ENCODE peak calls at places on chromosomes 1 and 21, in seven cellular contexts. One of them, this sample, is unnamed.

GRCh38 chr1:221961532-221962292 is 219.8 kb upstream of the DUSP10 start:
- DNase-seq in stimulated activated CD4-positive, alpha-beta T cell treated with anti-CD3 and anti-CD28 coated beads, TNF-alpha, amount 100 ng/mL, for 48 hours: peak
- DNase-seq in adrenal gland: peak
- DNase-seq in activated CD4-positive, alpha-beta T cell treated with anti-CD3 and anti-CD28 coated beads, Interleukin-2, amount 10 ng/mL, durations not matched to agents 7 days and 5 days: peak
- DNase-seq in NCI-H226: no peak
- DNase-seq in ovary: no peak
- DNase-seq in epithelial cell of esophagus: peak
- DNase-seq in this sample: peak

GRCh38 chr1:25073640-25074270 is 143.7 kb upstream of the RUNX3 start:
- DNase-seq in stimulated activated CD4-positive, alpha-beta T cell treated with anti-CD3 and anti-CD28 coated beads, TNF-alpha, amount 100 ng/mL, for 48 hours: no peak
- DNase-seq in adrenal gland: no peak
- DNase-seq in activated CD4-positive, alpha-beta T cell treated with anti-CD3 and anti-CD28 coated beads, Interleukin-2, amount 10 ng/mL, durations not matched to agents 7 days and 5 days: no peak
- DNase-seq in NCI-H226: no peak
- DNase-seq in ovary: no peak
- DNase-seq in epithelial cell of esophagus: no peak
- DNase-seq in this sample: no peak

GRCh38 chr1:168512864-168513595 is 30.8 kb downstream of the XCL2 start:
- DNase-seq in stimulated activated CD4-positive, alpha-beta T cell treated with anti-CD3 and anti-CD28 coated beads, TNF-alpha, amount 100 ng/mL, for 48 hours: no peak
- DNase-seq in adrenal gland: no peak
- DNase-seq in activated CD4-positive, alpha-beta T cell treated with anti-CD3 and anti-CD28 coated beads, Interleukin-2, amount 10 ng/mL, durations not matched to agents 7 days and 5 days: peak
- DNase-seq in NCI-H226: no peak
- DNase-seq in ovary: no peak
- DNase-seq in epithelial cell of esophagus: no peak
- DNase-seq in this sample: peak

GRCh38 chr1:77040817-77041216 is 173.5 kb downstream of the ST6GALNAC5 start:
- DNase-seq in stimulated activated CD4-positive, alpha-beta T cell treated with anti-CD3 and anti-CD28 coated beads, TNF-alpha, amount 100 ng/mL, for 48 hours: no peak
- DNase-seq in adrenal gland: no peak
- DNase-seq in activated CD4-positive, alpha-beta T cell treated with anti-CD3 and anti-CD28 coated beads, Interleukin-2, amount 10 ng/mL, durations not matched to agents 7 days and 5 days: no peak
- DNase-seq in NCI-H226: no peak
- DNase-seq in ovary: no peak
- DNase-seq in epithelial cell of esophagus: no peak
- DNase-seq in this sample: no peak

GRCh38 chr1:164748253-164748899 is 189.4 kb downstream of the PBX1 start:
- DNase-seq in stimulated activated CD4-positive, alpha-beta T cell treated with anti-CD3 and anti-CD28 coated beads, TNF-alpha, amount 100 ng/mL, for 48 hours: no peak
- DNase-seq in adrenal gland: peak
- DNase-seq in activated CD4-positive, alpha-beta T cell treated with anti-CD3 and anti-CD28 coated beads, Interleukin-2, amount 10 ng/mL, durations not matched to agents 7 days and 5 days: no peak
- DNase-seq in NCI-H226: peak
- DNase-seq in ovary: no peak
- DNase-seq in epithelial cell of esophagus: no peak
- DNase-seq in this sample: no peak

GRCh38 chr21:25790122-25790951 is 55.6 kb downstream of the GABPA start:
- DNase-seq in stimulated activated CD4-positive, alpha-beta T cell treated with anti-CD3 and anti-CD28 coated beads, TNF-alpha, amount 100 ng/mL, for 48 hours: no peak
- DNase-seq in adrenal gland: peak
- DNase-seq in activated CD4-positive, alpha-beta T cell treated with anti-CD3 and anti-CD28 coated beads, Interleukin-2, amount 10 ng/mL, durations not matched to agents 7 days and 5 days: no peak
- DNase-seq in NCI-H226: no peak
- DNase-seq in ovary: no peak
- DNase-seq in epithelial cell of esophagus: peak
- DNase-seq in this sample: no peak

GRCh38 chr1:206463137-206463536 is 7.1 kb upstream of the IKBKE start:
- DNase-seq in stimulated activated CD4-positive, alpha-beta T cell treated with anti-CD3 and anti-CD28 coated beads, TNF-alpha, amount 100 ng/mL, for 48 hours: no peak
- DNase-seq in adrenal gland: no peak
- DNase-seq in activated CD4-positive, alpha-beta T cell treated with anti-CD3 and anti-CD28 coated beads, Interleukin-2, amount 10 ng/mL, durations not matched to agents 7 days and 5 days: peak
- DNase-seq in NCI-H226: no peak
- DNase-seq in ovary: no peak
- DNase-seq in epithelial cell of esophagus: peak
- DNase-seq in this sample: no peak

GRCh38 chr1:2235300-2235998 is 7.3 kb downstream of the SKI start:
- DNase-seq in stimulated activated CD4-positive, alpha-beta T cell treated with anti-CD3 and anti-CD28 coated beads, TNF-alpha, amount 100 ng/mL, for 48 hours: no peak
- DNase-seq in adrenal gland: no peak
- DNase-seq in activated CD4-positive, alpha-beta T cell treated with anti-CD3 and anti-CD28 coated beads, Interleukin-2, amount 10 ng/mL, durations not matched to agents 7 days and 5 days: no peak
- DNase-seq in NCI-H226: no peak
- DNase-seq in ovary: no peak
- DNase-seq in epithelial cell of esophagus: no peak
- DNase-seq in this sample: no peak

GRCh38 chr1:39159224-39160036 is 45.1 kb upstream of the MACF1 start:
- DNase-seq in stimulated activated CD4-positive, alpha-beta T cell treated with anti-CD3 and anti-CD28 coated beads, TNF-alpha, amount 100 ng/mL, for 48 hours: no peak
- DNase-seq in adrenal gland: no peak
- DNase-seq in activated CD4-positive, alpha-beta T cell treated with anti-CD3 and anti-CD28 coated beads, Interleukin-2, amount 10 ng/mL, durations not matched to agents 7 days and 5 days: no peak
- DNase-seq in NCI-H226: peak
- DNase-seq in ovary: no peak
- DNase-seq in epithelial cell of esophagus: peak
- DNase-seq in this sample: no peak

GRCh38 chr1:20840731-20841130 is 53.6 kb upstream of the HP1BP3 start:
- DNase-seq in stimulated activated CD4-positive, alpha-beta T cell treated with anti-CD3 and anti-CD28 coated beads, TNF-alpha, amount 100 ng/mL, for 48 hours: no peak
- DNase-seq in adrenal gland: no peak
- DNase-seq in activated CD4-positive, alpha-beta T cell treated with anti-CD3 and anti-CD28 coated beads, Interleukin-2, amount 10 ng/mL, durations not matched to agents 7 days and 5 days: no peak
- DNase-seq in NCI-H226: peak
- DNase-seq in ovary: no peak
- DNase-seq in epithelial cell of esophagus: no peak
- DNase-seq in this sample: no peak

GRCh38 chr1:181503130-181503810 is 20.0 kb downstream of the CACNA1E start:
- DNase-seq in stimulated activated CD4-positive, alpha-beta T cell treated with anti-CD3 and anti-CD28 coated beads, TNF-alpha, amount 100 ng/mL, for 48 hours: no peak
- DNase-seq in adrenal gland: peak
- DNase-seq in activated CD4-positive, alpha-beta T cell treated with anti-CD3 and anti-CD28 coated beads, Interleukin-2, amount 10 ng/mL, durations not matched to agents 7 days and 5 days: no peak
- DNase-seq in NCI-H226: no peak
- DNase-seq in ovary: no peak
- DNase-seq in epithelial cell of esophagus: no peak
- DNase-seq in this sample: no peak

GRCh38 chr1:30378991-30379581 is 344.3 kb downstream of the MATN1 start:
- DNase-seq in stimulated activated CD4-positive, alpha-beta T cell treated with anti-CD3 and anti-CD28 coated beads, TNF-alpha, amount 100 ng/mL, for 48 hours: no peak
- DNase-seq in adrenal gland: no peak
- DNase-seq in activated CD4-positive, alpha-beta T cell treated with anti-CD3 and anti-CD28 coated beads, Interleukin-2, amount 10 ng/mL, durations not matched to agents 7 days and 5 days: no peak
- DNase-seq in NCI-H226: peak
- DNase-seq in ovary: peak
- DNase-seq in epithelial cell of esophagus: peak
- DNase-seq in this sample: no peak

This sample was measured in activated T-helper 2 cell treated with anti-CD3 and anti-CD28 coated beads, Interferon-gamma antibody, Interleukin-2, Interleukin-4, amounts not matched to agents 10 μg/mL and 5 μg/mL and 100 μg/mL, durations not matched to agents 14 hours and 24 hours and 36 hours.